ENCODE peak calls at places on chromosomes 5 and 9, in five cellular contexts. U, T, J, R and F are unnamed samples.

GRCh38 chr5:32444946-32445758 is 612 bp upstream of the ZFR start:
- DNase-seq in U (no peak), T (no peak), J (no peak), R (no peak), F (no peak)

GRCh38 chr5:32275421-32275765 is 37.3 kb downstream of the MTMR12 start:
- DNase-seq in U (no peak), T (no peak), J (no peak), R (no peak), F (no peak)

GRCh38 chr9:113143432-113144227 is 7.2 kb upstream of the SLC31A2 start:
- DNase-seq in U (no peak), T (no peak), J (no peak), R (peak; percentile 40), F (no peak)

GRCh38 chr5:14696057-14696456 is 31.5 kb downstream of the OTULIN start:
- DNase-seq in U (no peak), T (no peak), J (no peak), R (no peak), F (peak; percentile 56)

GRCh38 chr5:181223041-181223728 is at the start of gene TRIM41:
- DNase-seq in U (peak; percentile 98), T (no peak), J (no peak), R (peak; percentile 100), F (no peak)

GRCh38 chr5:142600611-142601360 is 85.1 kb downstream of the FGF1 start:
- DNase-seq in U (no peak), T (no peak), J (no peak), R (no peak), F (no peak)

GRCh38 chr9:110028281-110029075 is 179.5 kb downstream of the C9orf152 start:
- DNase-seq in U (no peak), T (no peak), J (no peak), R (no peak), F (no peak)

GRCh38 chr9:84151236-84151635 is 170.6 kb downstream of the RMI1 start:
- DNase-seq in U (no peak), T (no peak), J (no peak), R (no peak), F (no peak)

GRCh38 chr5:112902561-112902960 is 19.5 kb downstream of the REEP5 start:
- DNase-seq in U (no peak), T (no peak), J (no peak), R (no peak), F (no peak)